ENCODE peak calls at places on chromosomes 13 and 19, in seven cellular contexts. I is neuronal stem cell, D is left lung, H is aorta, Y is adrenal gland, W is cardiac muscle cell, X is sigmoid colon. R is an unnamed sample. For H3K4me1 and H3K9me3, the result is how much of the 10 kb centered on the place peaks cover.

GRCh38 chr13:101698400-101698799 is 245.9 kb downstream of the ITGBL1 start:
- DNase-seq in X (no peak), I (no peak), D (no peak), W (no peak), Y (no peak), H (no peak), R (no peak)

GRCh38 chr19:19538077-19538764 is at the start of gene CILP2:
- DNase-seq in X (peak), I (peak), Y (no peak), D (no peak), W (peak), H (peak), R (no peak)

GRCh38 chr13:41060723-41061074 is 610 bp upstream of the WBP4 start:
- DNase-seq in W (peak), X (peak), D (peak), H (peak), I (peak), Y (peak), R (peak)

GRCh38 chr19:56321981-56322558 is 7.4 kb upstream of the ZSCAN5A start:
- DNase-seq in I (no peak), Y (no peak), H (no peak), D (no peak), W (no peak), X (no peak), R (no peak)

GRCh38 chr13:45004096-45004495 is 14.8 kb downstream of the GPALPP1 start:
- DNase-seq in I (no peak), W (no peak), H (no peak), Y (no peak), D (no peak), X (no peak), R (no peak)

GRCh38 chr13:33194820-33195692 is 90.5 kb downstream of the STARD13 start:
- DNase-seq in X (no peak), Y (peak), D (no peak), W (no peak), I (no peak), H (no peak), R (peak)

GRCh38 chr13:42757678-42758420 is 23.5 kb upstream of the FAM216B start:
- DNase-seq in H (no peak), I (no peak), W (no peak), X (no peak), D (no peak), Y (no peak), R (no peak)

GRCh38 chr19:13010992-13011652 is 15.8 kb downstream of the NFIX start:
- DNase-seq in X (no peak), H (no peak), I (no peak), Y (no peak), W (no peak), D (no peak), R (peak)

GRCh38 chr13:91286317-91286716 is 61.2 kb upstream of the MIR17HG start:
- DNase-seq in H (no peak), D (no peak), Y (no peak), W (no peak), I (no peak), X (no peak), R (no peak)

GRCh38 chr13:24716011-24716410 is 35.8 kb downstream of the ATP12A start:
- DNase-seq in W (peak), I (no peak), H (no peak), D (no peak), Y (no peak), X (no peak), R (no peak)

GRCh38 chr13:46751811-46752635 is 44.9 kb downstream of the ESD start:
- DNase-seq in H (no peak), X (no peak), D (peak), I (no peak), Y (peak), W (no peak), R (no peak)

GRCh38 chr13:49265822-49266221 is 18.1 kb downstream of the CDADC1 start:
- DNase-seq in X (no peak), W (no peak), Y (no peak), I (no peak), H (no peak), D (no peak), R (no peak)

GRCh38 chr19:53849237-53849676 is 18.4 kb upstream of the MYADM start:
- DNase-seq in D (no peak), I (no peak), X (no peak), W (no peak), Y (no peak), H (no peak), R (no peak)

GRCh38 chr13:110503037-110503901 is 58.3 kb downstream of the RAB20 start:
- DNase-seq in D (no peak), W (no peak), H (no peak), I (no peak), Y (peak), X (peak), R (no peak)

GRCh38 chr13:113602291-113602970 is 17.9 kb downstream of the TFDP1 start:
- DNase-seq in X (no peak), D (no peak), W (no peak), Y (no peak), I (no peak), H (peak), R (no peak)

GRCh38 chr13:80504453-80504852 is 163.5 kb upstream of the SPRY2 start:
- DNase-seq in D (no peak), H (no peak), X (no peak), W (no peak), Y (no peak), I (no peak), R (no peak)

GRCh38 chr19:43812689-43813088 is 10.4 kb upstream of the LYPD5 start:
- DNase-seq in Y (no peak), D (no peak), X (no peak), W (no peak), H (no peak), I (no peak), R (no peak)

GRCh38 chr19:4972509-4973230 is 3.8 kb downstream of the KDM4B start:
- DNase-seq in Y (peak), W (no peak), H (no peak), D (no peak), I (no peak), X (no peak), R (no peak)

GRCh38 chr13:43269037-43269476 is 245.7 kb downstream of the DNAJC15 start:
- DNase-seq in X (peak), H (no peak), W (peak), D (peak), I (no peak), Y (peak), R (peak)

GRCh38 chr13:36530050-36530789 is 97.9 kb downstream of the CCNA1 start:
- DNase-seq in H (no peak), I (no peak), W (no peak), D (peak), Y (peak), X (no peak), R (peak)

GRCh38 chr19:45637890-45638667 is 1.1 kb downstream of the EML2 start:
- DNase-seq in Y (peak), I (no peak), H (no peak), D (no peak), X (no peak), W (no peak), R (no peak)

GRCh38 chr13:112227031-112227430 is 149.1 kb upstream of the SPACA7 start:
- DNase-seq in I (no peak), Y (no peak), D (no peak), W (no peak), H (peak), X (no peak), R (no peak)

GRCh38 chr13:112229445-112229844 is 146.7 kb upstream of the SPACA7 start:
- DNase-seq in W (no peak), Y (no peak), H (peak), I (no peak), X (no peak), D (no peak), R (no peak)

GRCh38 chr13:112233256-112233655 is 142.9 kb upstream of the SPACA7 start:
- DNase-seq in H (no peak), Y (no peak), I (no peak), D (no peak), X (no peak), W (no peak), R (no peak)

GRCh38 chr13:112231451-112232083 is 144.6 kb upstream of the SPACA7 start:
- DNase-seq in Y (no peak), X (no peak), I (no peak), H (peak), W (no peak), D (no peak), R (no peak)

GRCh38 chr13:112229992-112230872 is 145.9 kb upstream of the SPACA7 start:
- DNase-seq in I (no peak), Y (no peak), X (no peak), H (no peak), D (no peak), W (no peak), R (no peak)
- H3K4me1 ChIP-seq in I (under half), Y (under half), X (under half), H (under half), D (under half), W (under half), R (under half)

DNA sequence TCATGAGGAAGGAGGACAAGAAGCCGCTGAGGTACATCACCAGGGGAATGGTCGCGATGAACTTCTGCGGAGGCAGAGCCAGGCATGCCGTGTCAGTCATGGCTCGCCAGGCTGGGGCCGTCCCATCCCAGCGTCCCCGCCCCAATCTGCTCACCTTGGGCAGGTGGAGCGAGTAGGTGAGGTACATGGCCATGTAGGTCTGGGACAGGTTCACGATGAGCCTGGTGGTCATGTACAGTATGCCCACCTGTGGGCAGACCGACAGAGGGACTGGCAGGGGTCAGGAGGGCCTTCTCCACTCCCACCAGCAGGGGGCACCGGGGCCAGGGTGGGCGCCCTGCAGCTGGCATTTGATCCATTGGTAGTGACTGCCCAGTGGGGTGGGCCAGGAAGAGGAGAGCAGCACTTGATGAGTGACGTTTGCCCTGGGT is 8.3 kb downstream of the TEKTIP1 start:
- DNase-seq in I (no peak), H (no peak), Y (no peak), X (no peak), W (no peak), D (no peak), R (no peak)
- H3K9me3 ChIP-seq in I (under half), H (under half), Y (under half), X (under half), W (under half), D (under half), R (under half)

GRCh38 chr13:30873519-30873918 is 32.6 kb upstream of the MEDAG start:
- DNase-seq in D (no peak), I (no peak), W (no peak), X (no peak), Y (no peak), H (no peak), R (no peak)
- H3K4me3 ChIP-seq in D (no peak), I (no peak), W (no peak), X (no peak), Y (no peak), H (no peak), R (no peak)

GRCh38 chr19:39943586-39943985 is 9.2 kb upstream of the FCGBP start:
- DNase-seq in W (no peak), X (no peak), H (no peak), I (no peak), D (no peak), Y (no peak), R (no peak)
- H3K4me1 ChIP-seq in W (under half), X (under half), H (under half), I (under half), D (under half), Y (under half), R (under half)

GRCh38 chr19:9565900-9566705 is 18.2 kb downstream of the ZNF121 start:
- DNase-seq in Y (no peak), W (no peak), H (no peak), D (no peak), I (no peak), X (no peak), R (no peak)

GRCh38 chr19:9570255-9570654 is 14.0 kb downstream of the ZNF121 start:
- DNase-seq in H (no peak), Y (no peak), X (no peak), W (no peak), I (no peak), D (no peak), R (no peak)

GRCh38 chr19:9566729-9567128 is 17.6 kb downstream of the ZNF121 start:
- DNase-seq in D (no peak), W (no peak), I (no peak), X (no peak), H (no peak), Y (no peak), R (no peak)
- H3K9me3 ChIP-seq in D (half or more), W (under half), I (half or more), X (half or more), H (under half), Y (under half), R (under half)

GRCh38 chr19:58059681-58060080 is 599 bp downstream of the ZNF135 start:
- DNase-seq in Y (no peak), X (no peak), I (no peak), W (no peak), H (no peak), D (no peak), R (no peak)

GRCh38 chr19:58059003-58059671 is at the start of gene ZNF135:
- DNase-seq in H (peak), D (peak), Y (peak), W (peak), X (peak), I (peak), R (peak)

GRCh38 chr19:58056861-58057260 is 2.2 kb upstream of the ZNF135 start:
- DNase-seq in D (no peak), H (peak), Y (no peak), W (no peak), I (no peak), X (no peak), R (no peak)

GRCh38 chr19:58060231-58060630 is 1.1 kb downstream of the ZNF135 start:
- DNase-seq in Y (no peak), I (no peak), H (peak), D (no peak), W (no peak), X (no peak), R (no peak)

DNA sequence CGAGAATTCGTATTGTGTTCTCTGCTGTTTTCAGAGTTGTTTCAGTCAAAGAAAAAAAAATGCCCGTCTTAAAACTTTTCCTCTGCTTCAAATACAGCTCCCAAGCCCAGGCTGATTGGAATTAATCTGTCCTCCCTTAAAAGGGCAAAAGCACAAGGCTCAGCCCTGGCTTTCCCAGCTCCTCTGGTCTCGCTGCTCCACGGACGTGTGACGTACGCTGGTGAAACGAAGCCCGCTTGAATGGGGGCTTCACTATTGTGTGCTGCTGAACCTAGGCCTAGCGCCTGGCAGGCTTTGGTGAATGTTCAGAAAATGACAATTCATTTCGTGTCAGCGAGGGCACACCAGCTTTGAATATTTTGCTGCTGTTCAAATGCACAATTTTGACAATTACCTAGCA is 654 bp upstream of the ZNF135 start:
- DNase-seq in Y (no peak), D (no peak), H (peak), W (peak), X (no peak), I (no peak), R (no peak)
- H3K4me3 ChIP-seq in Y (no peak), D (no peak), H (no peak), W (peak), X (peak), I (peak), R (no peak)

GRCh38 chr19:42216653-42217521 is 590 bp downstream of the DEDD2 start:
- DNase-seq in I (peak), X (peak), W (peak), Y (peak), D (peak), H (peak), R (peak)
- H3K4me1 ChIP-seq in I (under half), X (under half), W (under half), Y (half or more), D (half or more), H (under half), R (under half)

DNA sequence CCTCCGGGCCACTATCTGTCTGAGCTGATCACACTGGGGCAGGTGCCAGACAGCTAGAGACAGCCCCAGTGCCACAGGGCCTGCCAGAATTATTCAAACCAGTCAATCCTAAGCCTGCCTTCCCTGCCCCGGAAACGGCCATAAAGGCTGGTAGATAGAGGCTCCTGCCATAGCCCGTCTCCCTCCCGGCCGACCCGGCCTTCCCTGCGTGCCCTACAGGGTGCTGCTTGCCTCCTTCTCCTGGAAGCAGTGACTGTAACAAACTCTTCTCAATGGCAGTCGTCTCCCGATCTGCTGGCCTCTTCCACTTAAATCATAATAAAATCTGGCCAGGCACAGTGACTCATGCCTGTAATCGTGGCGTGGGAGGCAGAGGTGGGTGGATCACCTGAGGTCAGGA is 158.6 kb upstream of the SOX1 start:
- DNase-seq in Y (no peak), H (peak), X (peak), I (no peak), D (no peak), W (no peak), R (no peak)
- H3K9me3 ChIP-seq in Y (under half), H (under half), X (under half), I (under half), D (under half), W (under half), R (under half)

GRCh38 chr19:2253106-2254051 is 2.8 kb downstream of the JSRP1 start:
- DNase-seq in Y (no peak), I (no peak), X (no peak), W (peak), D (no peak), H (no peak), R (no peak)
- H3K4me3 ChIP-seq in Y (no peak), I (no peak), X (peak), W (peak), D (peak), H (no peak), R (no peak)